ENCODE peak calls at places on chromosomes 3 and 15, in six cellular contexts. P is H7, E is ELR, O is tibial artery, S is HuH-7.5, Q is HFF-Myc. B is an unnamed sample.

GRCh38 chr3:152754303-152754702 is 80.6 kb upstream of the P2RY1 start:
- DNase-seq in S (no peak), O (no peak), Q (no peak), P (no peak), E (no peak), B (no peak)

GRCh38 chr3:135766113-135766512 is 199.4 kb upstream of the PPP2R3A start:
- DNase-seq in Q (no peak), S (no peak), P (no peak), O (no peak), E (no peak), B (no peak)

GRCh38 chr15:93088981-93089854 is at the start of gene RGMA:
- DNase-seq in S (no peak), Q (no peak), P (peak; percentile 97), O (no peak), E (no peak), B (no peak)

GRCh38 chr3:27532426-27532825 is 48.2 kb upstream of the SLC4A7 start:
- DNase-seq in S (no peak), P (no peak), Q (no peak), E (no peak), O (no peak), B (no peak)

GRCh38 chr3:30259730-30260129 is 346.7 kb upstream of the TGFBR2 start:
- DNase-seq in S (no peak), O (no peak), Q (no peak), E (no peak), P (no peak), B (peak; percentile 31)

GRCh38 chr3:53350652-53351051 is 3.3 kb upstream of the DCP1A start:
- DNase-seq in S (no peak), E (peak; percentile 63), O (no peak), P (peak; percentile 54), Q (no peak), B (peak; percentile 14)

GRCh38 chr3:38724392-38724736 is 74.9 kb upstream of the SCN5A start:
- DNase-seq in E (no peak), S (no peak), O (no peak), P (no peak), Q (no peak), B (no peak)

GRCh38 chr3:194405756-194406155 is 6.7 kb upstream of the GP5 start:
- DNase-seq in O (no peak), S (no peak), P (no peak), E (no peak), Q (no peak), B (no peak)

GRCh38 chr15:74123131-74123429 is 7.3 kb upstream of the ISLR2 start:
- DNase-seq in O (no peak), P (peak; percentile 86), S (no peak), E (no peak), Q (no peak), B (no peak)

GRCh38 chr3:133691410-133692107 is 29.8 kb upstream of the TOPBP1 start:
- DNase-seq in Q (no peak), E (peak; percentile 37), P (no peak), O (no peak), S (no peak), B (no peak)

GRCh38 chr15:62941719-62942118 is 100.8 kb upstream of the TPM1 start:
- DNase-seq in S (no peak), P (no peak), O (no peak), E (peak; percentile 45), Q (no peak), B (no peak)

GRCh38 chr3:82294609-82295008 is 533.2 kb upstream of the GBE1 start:
- DNase-seq in Q (no peak), S (no peak), P (no peak), E (no peak), O (no peak), B (no peak)

GRCh38 chr15:68186671-68187397 is 18.3 kb downstream of the CALML4 start:
- DNase-seq in E (peak; percentile 30), S (no peak), O (no peak), P (no peak), Q (peak; percentile 33), B (no peak)

GRCh38 chr3:143208976-143209714 is 89.6 kb downstream of the CHST2 start:
- DNase-seq in O (no peak), P (no peak), E (no peak), S (no peak), Q (no peak), B (no peak)